ENCODE peak calls at places on chromosome 4, in four cellular contexts. L is HepG2, Z is K562, P is GM12878. V is an unnamed sample.

GRCh38 chr4:78864405-78865024 is 74.7 kb downstream of the PAQR3 start:
- DNase-seq in L (peak), Z (peak), P (peak), V (peak)

GRCh38 chr4:16952896-16953605 is 54.6 kb upstream of the LDB2 start:
- DNase-seq in L (no peak), Z (no peak), P (no peak), V (no peak)

GRCh38 chr4:100017627-100018310 is 67.7 kb upstream of the H2AZ1 start:
- DNase-seq in L (no peak), Z (no peak), P (no peak), V (no peak)

GRCh38 chr4:1196421-1197183 is 24.2 kb upstream of the SPON2 start:
- DNase-seq in L (no peak), Z (no peak), P (no peak), V (peak)

GRCh38 chr4:73917081-73917501 is 47.9 kb downstream of the CXCL1 start:
- DNase-seq in L (no peak), Z (no peak), P (no peak), V (no peak)

GRCh38 chr4:105088110-105088879 is 58.4 kb upstream of the TET2 start:
- DNase-seq in L (no peak), Z (no peak), P (no peak), V (no peak)

GRCh38 chr4:7156273-7157139 is 35.8 kb upstream of the SORCS2 start:
- DNase-seq in L (no peak), Z (no peak), P (no peak), V (peak)

GRCh38 chr4:70709551-70710080 is 12.1 kb upstream of the RUFY3 start:
- DNase-seq in L (peak), Z (no peak), P (no peak), V (no peak)

GRCh38 chr4:158906073-158906472 is 137.2 kb downstream of the FNIP2 start:
- DNase-seq in L (no peak), Z (no peak), P (peak), V (no peak)

GRCh38 chr4:169582706-169583105 is 29.7 kb downstream of the NEK1 start:
- DNase-seq in L (no peak), Z (no peak), P (no peak), V (no peak)

GRCh38 chr4:52655505-52655904 is 3.6 kb downstream of the USP46 start:
- DNase-seq in L (no peak), Z (no peak), P (no peak), V (no peak)

GRCh38 chr4:77006753-77007355 is 57.3 kb downstream of the SEPTIN11 start:
- DNase-seq in L (no peak), Z (no peak), P (no peak), V (peak)

GRCh38 chr4:88937081-88937480 is 119.9 kb downstream of the FAM13A start:
- DNase-seq in L (no peak), Z (no peak), P (no peak), V (no peak)

GRCh38 chr4:10619220-10619619 is 65.3 kb downstream of the CLNK start:
- DNase-seq in L (no peak), Z (no peak), P (no peak), V (no peak)

GRCh38 chr4:151912626-151913025 is 151.8 kb upstream of the GATB start:
- DNase-seq in L (no peak), Z (no peak), P (no peak), V (no peak)

GRCh38 chr4:121041307-121042090 is 30.8 kb downstream of the NDNF start:
- DNase-seq in L (no peak), Z (no peak), P (peak), V (no peak)

GRCh38 chr4:18736551-18736950 is 715.0 kb upstream of the LCORL start:
- DNase-seq in L (no peak), Z (no peak), P (no peak), V (no peak)

GRCh38 chr4:30717208-30718020 is 2.8 kb upstream of the PCDH7 start:
- DNase-seq in L (no peak), Z (no peak), P (no peak), V (peak)

GRCh38 chr4:4529412-4529811 is 12.4 kb downstream of the STX18 start:
- DNase-seq in L (no peak), Z (no peak), P (no peak), V (no peak)

GRCh38 chr4:64784125-64784524 is 374.9 kb upstream of the TECRL start:
- DNase-seq in L (no peak), Z (no peak), P (no peak), V (no peak)

GRCh38 chr4:673349-674091 is 556 bp downstream of the ATP5ME start:
- DNase-seq in L (peak), Z (peak), P (no peak), V (no peak)

GRCh38 chr4:52715255-52715897 is 35.8 kb downstream of the ERVMER34-1 start:
- DNase-seq in L (no peak), Z (no peak), P (no peak), V (no peak)

GRCh38 chr4:184980261-184980660 is 38.0 kb upstream of the HELT start:
- DNase-seq in L (no peak), Z (no peak), P (no peak), V (no peak)

GRCh38 chr4:188903995-188904394 is 764.8 kb downstream of the TRIML1 start:
- DNase-seq in L (no peak), Z (no peak), P (no peak), V (no peak)

GRCh38 chr4:10722957-10723356 is 38.4 kb upstream of the CLNK start:
- DNase-seq in L (no peak), Z (no peak), P (no peak), V (no peak)

GRCh38 chr4:115918149-115918548 is 804.7 kb upstream of the NDST4 start:
- DNase-seq in L (no peak), Z (no peak), P (no peak), V (no peak)

GRCh38 chr4:106240699-106241098 is 75.3 kb downstream of the TBCK start:
- DNase-seq in L (no peak), Z (no peak), P (no peak), V (no peak)

GRCh38 chr4:174592985-174593335 is 70.7 kb upstream of the HPGD start:
- DNase-seq in L (no peak), Z (peak), P (no peak), V (no peak)

GRCh38 chr4:99389606-99390005 is 37.1 kb upstream of the ADH1C start:
- DNase-seq in L (no peak), Z (no peak), P (no peak), V (no peak)

GRCh38 chr4:41405464-41405863 is 132.5 kb upstream of the LIMCH1 start:
- DNase-seq in L (no peak), Z (no peak), P (no peak), V (no peak)

GRCh38 chr4:61079427-61079826 is 120.7 kb upstream of the ADGRL3 start:
- DNase-seq in L (no peak), Z (no peak), P (no peak), V (no peak)
- TF ChIP-seq SIN3A in L (no peak), Z (no peak), P (no peak), V (no peak)

DNA sequence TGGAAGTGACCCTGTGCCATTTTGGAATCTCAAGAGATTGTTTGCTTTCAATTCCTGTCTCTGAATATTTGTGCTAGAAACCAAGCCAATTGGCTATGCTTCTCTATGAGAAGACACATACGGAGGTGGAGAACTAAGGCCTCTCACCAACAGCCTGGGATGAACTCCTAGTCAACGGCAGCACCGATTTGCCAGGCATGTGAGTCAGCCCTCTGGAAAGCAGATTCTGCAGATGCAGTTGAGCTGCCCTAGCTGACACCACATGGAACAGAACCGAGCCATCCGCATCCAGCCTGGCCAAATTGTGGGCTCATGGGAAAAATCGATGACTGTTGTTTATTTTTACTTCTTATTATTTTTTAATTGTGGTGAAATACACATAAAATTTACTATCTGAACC is 58.2 kb upstream of the WDFY3 start:
- DNase-seq in L (no peak), Z (no peak), P (no peak), V (no peak)
- TF ChIP-seq MXI1 in L (no peak), Z (no peak), P (no peak), V (no peak)

GRCh38 chr4:119894650-119895208 is 171.9 kb downstream of the MAD2L1 start:
- DNase-seq in L (no peak), Z (no peak), P (no peak), V (no peak)
- TF ChIP-seq SIN3A in L (no peak), Z (no peak), P (no peak), V (no peak)

GRCh38 chr4:155999743-156000142 is 46.1 kb upstream of the CTSO start:
- DNase-seq in L (no peak), Z (no peak), P (no peak), V (no peak)
- TF ChIP-seq MXI1 in L (no peak), Z (no peak), P (no peak), V (no peak)

GRCh38 chr4:153486281-153487151 is 20.4 kb downstream of the TMEM131L start:
- DNase-seq in L (peak), Z (no peak), P (no peak), V (no peak)
- TF ChIP-seq SIN3A in L (no peak), Z (no peak), P (no peak), V (no peak)

GRCh38 chr4:142959156-142959555 is 113.1 kb upstream of the INPP4B start:
- DNase-seq in L (no peak), Z (no peak), P (no peak), V (no peak)

GRCh38 chr4:142960134-142960533 is 114.0 kb upstream of the INPP4B start:
- DNase-seq in L (no peak), Z (no peak), P (no peak), V (no peak)

GRCh38 chr4:142960867-142961644 is 115.0 kb upstream of the INPP4B start:
- DNase-seq in L (no peak), Z (no peak), P (no peak), V (no peak)

DNA sequence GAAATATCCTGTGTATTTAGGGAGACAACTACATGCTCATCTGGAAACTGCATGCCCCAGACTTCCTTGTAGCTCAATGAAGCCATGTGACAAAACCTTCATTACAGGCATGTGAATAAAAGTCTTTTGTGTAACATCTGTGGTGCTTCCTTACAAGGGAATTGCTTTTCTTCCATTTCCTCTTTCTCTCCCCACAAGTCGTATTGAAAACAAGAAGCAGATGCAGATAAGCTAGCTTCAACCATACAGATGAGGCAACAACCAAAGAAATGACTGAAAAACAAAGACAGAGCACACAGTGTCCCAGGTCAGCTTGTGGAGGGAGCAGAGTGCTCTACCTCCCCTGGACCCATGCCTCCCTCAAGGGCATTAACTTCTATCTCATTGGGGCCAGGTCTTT is 115.8 kb upstream of the INPP4B start:
- DNase-seq in L (no peak), Z (no peak), P (no peak), V (no peak)
- TF ChIP-seq MXI1 in L (no peak), Z (no peak), P (no peak), V (no peak)

V was measured in SK-N-SH.